ENCODE peak calls at places on chromosomes 16 and 17, in six cellular contexts. T is astrocyte of the cerebellum, R is GM06990, P is heart left ventricle, W is right atrium auricular region, L is PC-9. V is an unnamed sample.

GRCh38 chr16:76940251-76940650 is 250.7 kb upstream of the MON1B start:
- DNase-seq in T (no peak), R (no peak), P (no peak), W (no peak), L (no peak), V (no peak)

GRCh38 chr17:46964315-46965265 is 14.5 kb downstream of the RPRML start:
- DNase-seq in T (no peak), R (no peak), P (no peak), W (no peak), L (no peak), V (no peak)

GRCh38 chr17:68433911-68434503 is 23.3 kb downstream of the WIPI1 start:
- DNase-seq in T (no peak), R (no peak), P (no peak), W (no peak), L (no peak), V (no peak)

GRCh38 chr16:51834131-51834530 is 683.1 kb upstream of the SALL1 start:
- DNase-seq in T (no peak), R (no peak), P (no peak), W (no peak), L (no peak), V (peak)

GRCh38 chr16:69921125-69921524 is 30.0 kb upstream of the CLEC18A start:
- DNase-seq in T (peak), R (no peak), P (no peak), W (no peak), L (no peak), V (no peak)

GRCh38 chr16:48501516-48502377 is 108.2 kb downstream of the N4BP1 start:
- DNase-seq in T (no peak), R (no peak), P (no peak), W (no peak), L (no peak), V (no peak)

GRCh38 chr16:9072806-9073341 is 18.6 kb upstream of the HAPSTR1 start:
- DNase-seq in T (peak), R (peak), P (no peak), W (no peak), L (peak), V (peak)

GRCh38 chr16:2296662-2297505 is 29.0 kb upstream of the RNPS1 start:
- DNase-seq in T (no peak), R (no peak), P (no peak), W (no peak), L (no peak), V (peak)

GRCh38 chr16:23729503-23730424 is 16.7 kb upstream of the ERN2 start:
- DNase-seq in T (no peak), R (no peak), P (no peak), W (no peak), L (peak), V (peak)

GRCh38 chr17:28885363-28885762 is 12.2 kb downstream of the FLOT2 start:
- DNase-seq in T (no peak), R (no peak), P (no peak), W (no peak), L (no peak), V (no peak)

GRCh38 chr16:22206847-22207714 is 1.0 kb downstream of the EEF2K start:
- DNase-seq in T (peak), R (peak), P (peak), W (peak), L (no peak), V (peak)

GRCh38 chr17:17675925-17676534 is 5.2 kb upstream of the RAI1 start:
- DNase-seq in T (no peak), R (peak), P (no peak), W (no peak), L (peak), V (peak)

GRCh38 chr16:20938426-20938825 is 37.9 kb downstream of the LYRM1 start:
- DNase-seq in T (no peak), R (no peak), P (no peak), W (no peak), L (peak), V (peak)

GRCh38 chr16:318628-319027 is 33.9 kb downstream of the AXIN1 start:
- DNase-seq in T (no peak), R (no peak), P (no peak), W (no peak), L (no peak), V (no peak)

GRCh38 chr17:60060474-60060873 is 18.2 kb downstream of the HEATR6 start:
- DNase-seq in T (no peak), R (no peak), P (no peak), W (no peak), L (no peak), V (peak)

GRCh38 chr17:49646391-49647255 is 31.3 kb downstream of the SPOP start:
- DNase-seq in T (peak), R (peak), P (no peak), W (no peak), L (peak), V (peak)

GRCh38 chr17:80029235-80029974 is 6.3 kb downstream of the TBC1D16 start:
- DNase-seq in T (peak), R (no peak), P (peak), W (peak), L (no peak), V (peak)

GRCh38 chr16:47886631-47887415 is 269.0 kb downstream of the ABCC12 start:
- DNase-seq in T (no peak), R (no peak), P (no peak), W (no peak), L (no peak), V (no peak)

GRCh38 chr16:9965079-9965478 is 217.1 kb downstream of the GRIN2A start:
- DNase-seq in T (no peak), R (no peak), P (no peak), W (no peak), L (no peak), V (no peak)

GRCh38 chr17:8405499-8406016 is 7.9 kb upstream of the RNF222 start:
- DNase-seq in T (no peak), R (no peak), P (no peak), W (no peak), L (no peak), V (no peak)

GRCh38 chr17:36144981-36145729 is 31.3 kb downstream of the TBC1D3B start:
- DNase-seq in T (no peak), R (no peak), P (no peak), W (no peak), L (no peak), V (no peak)

GRCh38 chr16:53523971-53524548 is 21.1 kb upstream of the AKTIP start:
- DNase-seq in T (no peak), R (no peak), P (no peak), W (no peak), L (no peak), V (no peak)

GRCh38 chr17:50051082-50051576 is 4.8 kb upstream of the ITGA3 start:
- DNase-seq in T (no peak), R (peak), P (no peak), W (no peak), L (peak), V (peak)

GRCh38 chr17:6713130-6713917 is at the start of gene SLC13A5:
- DNase-seq in T (no peak), R (no peak), P (no peak), W (peak), L (no peak), V (no peak)

GRCh38 chr16:70711211-70711978 is 25.5 kb upstream of the MTSS2 start:
- DNase-seq in T (no peak), R (no peak), P (no peak), W (no peak), L (no peak), V (no peak)

GRCh38 chr16:88649924-88650748 is 717 bp downstream of the CYBA start:
- DNase-seq in T (no peak), R (peak), P (peak), W (peak), L (no peak), V (peak)

GRCh38 chr17:43900858-43901754 is 6.2 kb downstream of the MPP2 start:
- DNase-seq in T (no peak), R (no peak), P (no peak), W (no peak), L (no peak), V (no peak)

GRCh38 chr17:68135141-68135887 is 99.8 kb downstream of the KPNA2 start:
- DNase-seq in T (no peak), R (no peak), P (no peak), W (no peak), L (no peak), V (no peak)

GRCh38 chr17:2780931-2781454 is 15.2 kb upstream of the RAP1GAP2 start:
- DNase-seq in T (no peak), R (no peak), P (no peak), W (no peak), L (no peak), V (no peak)

DNA sequence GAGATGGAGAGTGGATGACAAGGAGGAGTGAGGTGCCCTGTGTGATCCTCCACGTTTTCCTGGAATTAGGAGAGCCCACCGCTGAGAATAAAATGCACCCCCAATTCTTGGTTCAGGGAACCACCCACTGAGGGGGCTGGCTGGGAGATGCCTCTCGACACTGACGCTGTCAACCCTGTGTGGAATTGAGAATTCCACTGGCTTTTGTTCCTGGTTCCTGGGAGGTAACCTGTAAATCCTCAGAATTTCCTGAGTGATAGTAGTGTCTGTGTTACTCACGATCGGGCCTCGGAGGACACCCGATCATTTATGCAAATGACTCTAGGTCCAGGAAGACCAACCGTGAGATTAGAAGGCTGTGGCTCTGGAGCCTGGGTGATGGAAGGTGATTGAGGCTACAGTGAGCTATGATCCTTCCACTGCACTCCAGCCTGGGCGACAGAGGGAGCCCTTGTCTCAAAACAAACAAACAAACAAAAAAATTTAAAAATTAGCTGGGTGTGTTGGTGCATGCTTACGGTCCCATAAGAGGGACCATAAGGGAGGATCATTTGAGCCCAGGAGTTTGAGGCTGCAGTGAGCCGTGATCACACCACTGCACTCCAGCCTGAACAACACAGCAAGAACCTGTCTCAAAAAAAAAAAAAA is 11.7 kb upstream of the PRPSAP1 start:
- DNase-seq in T (no peak), R (no peak), P (no peak), W (no peak), L (no peak), V (no peak)
- TF ChIP-seq CTCF in T (peak), R (peak), P (peak), W (no peak), L (peak), V (peak)

GRCh38 chr16:30743690-30744089 is 4.5 kb upstream of the PHKG2 start:
- DNase-seq in T (no peak), R (no peak), P (peak), W (no peak), L (no peak), V (no peak)

GRCh38 chr16:30737794-30738648 is 10.2 kb upstream of the PHKG2 start:
- DNase-seq in T (no peak), R (no peak), P (no peak), W (no peak), L (no peak), V (no peak)

GRCh38 chr16:30738984-30739951 is 9.0 kb upstream of the PHKG2 start:
- DNase-seq in T (no peak), R (no peak), P (no peak), W (no peak), L (no peak), V (no peak)

GRCh38 chr16:30741461-30741914 is 6.7 kb upstream of the PHKG2 start:
- DNase-seq in T (peak), R (no peak), P (no peak), W (no peak), L (peak), V (peak)

DNA sequence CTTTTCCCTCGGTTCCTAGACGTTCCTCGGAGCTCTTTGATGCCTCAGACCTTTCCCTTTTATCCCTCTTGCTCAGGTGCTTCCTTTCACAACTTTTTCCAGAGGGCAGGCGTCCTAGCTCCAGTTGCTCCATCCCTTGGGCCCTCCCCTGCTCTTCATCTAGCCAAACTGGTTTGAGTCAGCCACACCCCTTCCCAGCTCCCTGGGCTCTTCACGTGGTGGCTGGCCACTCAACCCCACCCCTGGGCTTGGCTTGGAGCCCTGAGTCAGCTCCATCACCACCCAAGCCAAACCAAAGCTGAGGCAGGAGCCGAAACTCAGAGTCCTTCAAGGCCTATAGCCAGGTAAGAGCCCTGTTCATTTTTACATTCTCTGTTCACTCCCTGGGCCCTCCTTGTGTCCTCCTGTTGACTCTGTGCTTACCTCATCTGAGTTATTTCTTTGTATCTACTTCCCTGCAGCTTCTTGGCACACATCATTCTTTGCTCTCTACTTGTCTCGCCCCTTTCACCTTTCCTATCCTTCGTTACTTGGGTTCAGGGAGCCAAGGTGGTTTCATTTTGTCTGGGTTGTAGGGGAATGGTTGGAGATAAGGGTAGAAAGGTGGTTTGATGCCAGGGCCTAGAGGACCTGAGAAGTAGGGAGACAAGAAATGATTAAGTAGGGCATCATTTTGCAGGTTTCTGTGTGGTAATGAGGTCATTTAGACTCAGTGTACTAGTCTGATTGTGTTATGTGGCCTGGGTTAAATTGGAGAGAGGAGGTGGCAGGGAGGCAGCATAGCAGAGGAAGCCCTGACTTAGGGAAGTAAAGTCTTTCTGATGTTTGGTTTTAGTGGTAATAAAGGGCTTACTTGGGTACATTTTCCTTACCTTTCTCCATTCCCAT is 7.6 kb upstream of the PHKG2 start:
- DNase-seq in T (peak), R (no peak), P (peak), W (peak), L (peak), V (peak)
- H3K4me3 ChIP-seq in T (no peak), R (no peak), P (no peak), W (no peak), L (peak), V (no peak)

DNA sequence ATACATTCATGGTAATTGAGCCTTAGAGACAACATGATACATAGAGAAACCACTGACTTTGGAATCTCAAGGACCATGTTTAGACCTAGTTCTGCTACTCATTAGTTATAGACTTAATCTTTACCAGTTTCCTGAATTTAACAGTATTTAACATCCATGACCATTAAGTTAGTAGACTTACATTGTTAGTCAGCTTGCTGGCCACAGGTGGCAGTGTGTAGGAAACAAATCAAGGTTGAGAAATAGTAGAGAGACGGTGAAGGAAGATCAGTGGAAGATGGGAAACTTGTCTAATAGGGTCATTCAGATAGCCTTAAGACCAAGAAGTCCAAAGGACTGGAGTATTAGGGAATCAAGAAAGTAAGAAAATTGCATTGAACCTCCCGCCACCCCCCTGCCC is 31.0 kb downstream of the OMG start:
- DNase-seq in T (no peak), R (no peak), P (no peak), W (no peak), L (no peak), V (peak)
- TF ChIP-seq CTCF in T (peak), R (peak), P (no peak), W (no peak), L (peak), V (no peak)

GRCh38 chr16:86572041-86572521 is 5.5 kb downstream of the FOXC2 start:
- DNase-seq in T (no peak), R (no peak), P (no peak), W (no peak), L (no peak), V (no peak)
- H3K4me3 ChIP-seq in T (peak), R (no peak), P (no peak), W (no peak), L (no peak), V (no peak)

V was measured in foreskin fibroblast.